ENCODE peak calls at places on chromosomes 7 and 10, in four cellular contexts. U, F, N and E are unnamed samples.

GRCh38 chr10:132452651-132453469 is 55.9 kb downstream of the PWWP2B start:
- DNase-seq in U (peak), F (peak), N (no peak), E (peak)

GRCh38 chr10:45470098-45471012 is 96.3 kb downstream of the ALOX5 start:
- DNase-seq in U (peak), F (peak), N (peak), E (no peak)

GRCh38 chr7:4792537-4793126 is 17.2 kb downstream of the AP5Z1 start:
- DNase-seq in U (peak), F (no peak), N (no peak), E (peak)

GRCh38 chr7:128003787-128004186 is 27.4 kb downstream of the LRRC4 start:
- DNase-seq in U (no peak), F (no peak), N (no peak), E (no peak)

GRCh38 chr10:131269776-131270460 is 41.6 kb downstream of the TCERG1L start:
- DNase-seq in U (no peak), F (no peak), N (no peak), E (no peak)

GRCh38 chr10:68871105-68871711 is 29.9 kb upstream of the DDX50 start:
- DNase-seq in U (no peak), F (no peak), N (peak), E (no peak)

GRCh38 chr7:5276611-5277010 is 6.1 kb upstream of the SLC29A4 start:
- DNase-seq in U (no peak), F (no peak), N (no peak), E (no peak)

GRCh38 chr7:135335628-135336139 is 102.0 kb downstream of the STRA8 start:
- DNase-seq in U (peak), F (peak), N (no peak), E (peak)

GRCh38 chr7:144488977-144489376 is 85.5 kb upstream of the NOBOX start:
- DNase-seq in U (no peak), F (no peak), N (no peak), E (no peak)

GRCh38 chr7:137994091-137994688 is 7.7 kb downstream of the CREB3L2 start:
- DNase-seq in U (no peak), F (no peak), N (no peak), E (no peak)

GRCh38 chr10:37930423-37930822 is 46.0 kb downstream of the ZNF25 start:
- DNase-seq in U (no peak), F (no peak), N (no peak), E (no peak)

GRCh38 chr10:80397014-80397413 is 11.3 kb upstream of the PRXL2A start:
- DNase-seq in U (no peak), F (no peak), N (no peak), E (no peak)

GRCh38 chr10:84179059-84179710 is 5.6 kb downstream of the GPR15LG start:
- DNase-seq in U (no peak), F (no peak), N (peak), E (no peak)

GRCh38 chr10:63595072-63595471 is 73.9 kb downstream of the REEP3 start:
- DNase-seq in U (no peak), F (no peak), N (no peak), E (no peak)

GRCh38 chr10:97687785-97688781 is 1.0 kb upstream of the AVPI1 start:
- DNase-seq in U (no peak), F (no peak), N (peak), E (no peak)

GRCh38 chr7:26704786-26705185 is 159.6 kb downstream of the SKAP2 start:
- DNase-seq in U (no peak), F (no peak), N (peak), E (no peak)

GRCh38 chr10:79054203-79055099 is 14.3 kb upstream of the ZMIZ1 start:
- DNase-seq in U (no peak), F (no peak), N (no peak), E (no peak)

GRCh38 chr7:84249651-84250050 is 55.1 kb upstream of the SEMA3A start:
- DNase-seq in U (no peak), F (no peak), N (no peak), E (no peak)

GRCh38 chr7:8277394-8277982 is 15.5 kb upstream of the ICA1 start:
- DNase-seq in U (no peak), F (no peak), N (no peak), E (no peak)

GRCh38 chr10:73969224-73969811 is 28.6 kb upstream of the VCL start:
- DNase-seq in U (no peak), F (no peak), N (no peak), E (no peak)

GRCh38 chr7:30684351-30684750 is 2.1 kb upstream of the CRHR2 start:
- DNase-seq in U (no peak), F (no peak), N (no peak), E (no peak)

GRCh38 chr7:104548861-104549260 is 220.5 kb downstream of the LHFPL3 start:
- DNase-seq in U (no peak), F (no peak), N (no peak), E (no peak)

GRCh38 chr10:68470300-68470699 is 1.5 kb downstream of the DNA2 start:
- DNase-seq in U (no peak), F (no peak), N (no peak), E (no peak)

GRCh38 chr7:40969641-40970040 is 733.2 kb downstream of the INHBA start:
- DNase-seq in U (no peak), F (no peak), N (no peak), E (no peak)

GRCh38 chr7:87210506-87210905 is 9.0 kb downstream of the TMEM243 start:
- DNase-seq in U (no peak), F (no peak), N (no peak), E (no peak)

GRCh38 chr10:129932996-129933395 is 31.1 kb downstream of the EBF3 start:
- DNase-seq in U (no peak), F (no peak), N (no peak), E (no peak)

GRCh38 chr7:131527462-131527861 is 29.0 kb downstream of the PODXL start:
- DNase-seq in U (no peak), F (no peak), N (no peak), E (no peak)

GRCh38 chr7:14899065-14899464 is 3.5 kb downstream of the DGKB start:
- DNase-seq in U (no peak), F (no peak), N (no peak), E (no peak)

GRCh38 chr7:27734583-27734982 is 5.4 kb upstream of the TAX1BP1 start:
- DNase-seq in U (no peak), F (no peak), N (no peak), E (no peak)

GRCh38 chr10:48502791-48503190 is 102.1 kb downstream of the ARHGAP22 start:
- DNase-seq in U (no peak), F (no peak), N (no peak), E (no peak)

GRCh38 chr10:71737356-71738172 is 18.0 kb upstream of the C10orf105 start:
- DNase-seq in U (no peak), F (no peak), N (no peak), E (no peak)

GRCh38 chr7:101924171-101924570 is 106.7 kb downstream of the CUX1 start:
- DNase-seq in U (peak), F (no peak), N (peak), E (no peak)

GRCh38 chr7:539731-540411 is 20.2 kb upstream of the PDGFA start:
- DNase-seq in U (no peak), F (no peak), N (no peak), E (no peak)